ENCODE peak calls at places on chromosomes 2 and 18, in five cellular contexts. H is HCT116, V is H1, F is HepG2, T is NT2/D1. X is an unnamed sample. For H3K4me1, the result is how much of the 10 kb centered on the place peaks cover.

GRCh38 chr18:58520964-58521363 is 107.9 kb downstream of the ALPK2 start:
- DNase-seq in H (no peak), V (no peak), F (no peak), T (no peak), X (no peak)

GRCh38 chr2:183037660-183038340 is 457 bp downstream of the NCKAP1 start:
- DNase-seq in H (no peak), V (no peak), F (peak), T (no peak), X (no peak)

GRCh38 chr18:12906773-12907172 is 22.7 kb upstream of the PTPN2 start:
- DNase-seq in H (no peak), V (no peak), F (peak), T (no peak), X (no peak)

GRCh38 chr2:8986327-8986976 is 17.0 kb downstream of the MBOAT2 start:
- DNase-seq in H (no peak), V (no peak), F (peak), T (no peak), X (no peak)

GRCh38 chr2:14235667-14236066 is 396.9 kb upstream of the LRATD1 start:
- DNase-seq in H (no peak), V (no peak), F (no peak), T (no peak), X (no peak)

GRCh38 chr2:224838335-224838734 is 122.2 kb upstream of the CCDC195 start:
- DNase-seq in H (no peak), V (no peak), F (no peak), T (no peak), X (no peak)

GRCh38 chr2:69917854-69918253 is 2.9 kb downstream of the MXD1 start:
- DNase-seq in H (peak), V (no peak), F (no peak), T (no peak), X (no peak)

GRCh38 chr18:64936671-64937070 is 787.8 kb upstream of the LINC00305 start:
- DNase-seq in H (no peak), V (no peak), F (no peak), T (no peak), X (no peak)

GRCh38 chr18:21851327-21851961 is 110.9 kb downstream of the MIB1 start:
- DNase-seq in H (no peak), V (no peak), F (no peak), T (no peak), X (no peak)

GRCh38 chr18:22551536-22552151 is 133.9 kb upstream of the CTAGE1 start:
- DNase-seq in H (peak), V (no peak), F (no peak), T (no peak), X (no peak)

GRCh38 chr18:50439460-50440015 is 64.7 kb downstream of the SKA1 start:
- DNase-seq in H (no peak), V (no peak), F (no peak), T (no peak), X (no peak)

GRCh38 chr18:23067236-23067635 is 68.0 kb upstream of the CABLES1 start:
- DNase-seq in H (no peak), V (no peak), F (peak), T (no peak), X (no peak)

GRCh38 chr18:48827321-48828200 is 123.2 kb downstream of the SMAD7 start:
- DNase-seq in H (no peak), V (no peak), F (no peak), T (peak), X (no peak)

GRCh38 chr2:231152800-231153557 is 28.1 kb upstream of the HTR2B start:
- DNase-seq in H (no peak), V (no peak), F (no peak), T (no peak), X (no peak)

GRCh38 chr2:96816836-96817702 is 1.0 kb downstream of the CNNM3 start:
- DNase-seq in H (no peak), V (no peak), F (peak), T (no peak), X (no peak)

GRCh38 chr2:168749264-168749663 is 53.2 kb upstream of the NOSTRIN start:
- DNase-seq in H (no peak), V (no peak), F (no peak), T (no peak), X (no peak)

GRCh38 chr2:86790828-86791561 is at the start of gene CD8A:
- DNase-seq in H (no peak), V (no peak), F (no peak), T (no peak), X (no peak)

GRCh38 chr2:182503886-182504285 is 77.0 kb upstream of the PDE1A start:
- DNase-seq in H (no peak), V (no peak), F (no peak), T (no peak), X (no peak)

GRCh38 chr2:31666878-31667277 is 86.1 kb upstream of the SRD5A2 start:
- DNase-seq in H (no peak), V (no peak), F (no peak), T (no peak), X (no peak)

GRCh38 chr2:29802976-29803375 is 118.4 kb downstream of the ALK start:
- DNase-seq in H (no peak), V (no peak), F (no peak), T (no peak), X (no peak)

GRCh38 chr2:54666131-54666637 is 57.3 kb upstream of the EML6 start:
- DNase-seq in H (no peak), V (no peak), F (peak), T (no peak), X (no peak)

GRCh38 chr2:26581991-26582842 is 58.9 kb downstream of the CIB4 start:
- DNase-seq in H (no peak), V (no peak), F (no peak), T (no peak), X (no peak)

GRCh38 chr2:197863744-197864143 is 59.4 kb downstream of the PLCL1 start:
- DNase-seq in H (no peak), V (no peak), F (no peak), T (no peak), X (no peak)

GRCh38 chr18:42051411-42051810 is 96.4 kb downstream of the PIK3C3 start:
- DNase-seq in H (no peak), V (no peak), F (no peak), T (no peak), X (no peak)

GRCh38 chr2:130162968-130163367 is 18.1 kb upstream of the CCDC74B start:
- DNase-seq in H (no peak), V (no peak), F (no peak), T (no peak), X (no peak)

GRCh38 chr2:65687614-65688013 is 255.2 kb upstream of the SPRED2 start:
- DNase-seq in H (no peak), V (no peak), F (no peak), T (no peak), X (no peak)

GRCh38 chr2:20446280-20446916 is 476 bp upstream of the RHOB start:
- DNase-seq in H (no peak), V (no peak), F (no peak), T (no peak), X (no peak)

GRCh38 chr18:49845629-49846252 is 32.4 kb upstream of the ACAA2 start:
- DNase-seq in H (no peak), V (no peak), F (no peak), T (no peak), X (no peak)

GRCh38 chr2:13006407-13006806 is 289.7 kb downstream of the TRIB2 start:
- DNase-seq in H (no peak), V (no peak), F (no peak), T (no peak), X (no peak)

GRCh38 chr2:21658907-21659306 is 535.1 kb downstream of the TDRD15 start:
- DNase-seq in H (no peak), V (no peak), F (no peak), T (no peak), X (no peak)

GRCh38 chr18:48412339-48412929 is 3.3 kb upstream of the ZBTB7C start:
- DNase-seq in H (peak), V (no peak), F (peak), T (no peak), X (no peak)

GRCh38 chr18:62693659-62694058 is 21.7 kb upstream of the PHLPP1 start:
- DNase-seq in H (no peak), V (no peak), F (peak), T (no peak), X (no peak)

GRCh38 chr2:40797115-40797514 is 345.2 kb upstream of the SLC8A1 start:
- DNase-seq in H (no peak), V (no peak), F (no peak), T (peak), X (no peak)

GRCh38 chr2:223232896-223233295 is 180.9 kb downstream of the KCNE4 start:
- DNase-seq in H (no peak), V (no peak), F (no peak), T (no peak), X (no peak)

GRCh38 chr2:223238301-223238700 is 186.3 kb downstream of the KCNE4 start:
- DNase-seq in H (no peak), V (no peak), F (no peak), T (no peak), X (no peak)

GRCh38 chr2:223230352-223230751 is 178.4 kb downstream of the KCNE4 start:
- DNase-seq in H (no peak), V (no peak), F (no peak), T (no peak), X (no peak)

GRCh38 chr2:223235986-223236385 is 184.0 kb downstream of the KCNE4 start:
- DNase-seq in H (no peak), V (no peak), F (no peak), T (no peak), X (no peak)
- TF ChIP-seq ZNF274 in H (no peak), V (no peak), F (no peak), T (no peak), X (no peak)

GRCh38 chr2:233250568-233250967 is 905 bp upstream of the ATG16L1 start:
- DNase-seq in H (no peak), V (no peak), F (no peak), T (no peak), X (no peak)
- H3K4me1 ChIP-seq in H (under half), V (under half), F (under half), T (under half), X (under half)

GRCh38 chr18:2981212-2981728 is 31.7 kb downstream of the LPIN2 start:
- DNase-seq in H (no peak), V (no peak), F (no peak), T (no peak), X (no peak)
- TF ChIP-seq ZNF274 in H (no peak), V (no peak), F (no peak), T (no peak), X (no peak)

GRCh38 chr2:45882707-45883106 is 231.2 kb downstream of the PRKCE start:
- DNase-seq in H (no peak), V (no peak), F (no peak), T (no peak), X (no peak)
- H3K4me1 ChIP-seq in H (under half), V (under half), F (under half), T (under half), X (under half)

DNA sequence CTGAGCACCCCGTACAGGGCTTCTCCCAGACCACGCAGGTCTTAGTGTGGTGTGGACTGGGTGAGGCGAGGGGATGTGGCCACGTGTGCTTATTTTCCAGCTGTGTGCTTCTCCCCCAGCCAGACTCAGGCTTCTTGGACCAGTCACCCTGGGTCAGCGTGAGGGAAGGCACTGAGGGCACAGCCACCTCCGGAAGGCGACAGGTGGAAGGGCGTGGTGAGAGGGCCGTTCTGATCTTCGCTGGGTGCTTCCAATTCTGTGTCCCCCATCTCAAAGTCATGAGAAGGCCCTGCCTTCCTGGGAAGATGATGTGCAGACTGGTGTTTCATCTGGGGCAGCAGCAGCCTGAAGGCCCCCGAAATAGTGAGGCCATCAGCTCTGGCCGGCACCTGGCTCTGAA is 169.7 kb upstream of the MYCN start:
- DNase-seq in H (no peak), V (no peak), F (no peak), T (no peak), X (no peak)
- TF ChIP-seq ZNF274 in H (no peak), V (no peak), F (no peak), T (no peak), X (no peak)

X was measured in GM12878.